ENCODE peak calls at places on chromosomes 12 and 14, in four cellular contexts. I is K562, D is A549, H is HepG2. W is an unnamed sample.

GRCh38 chr14:106877527-106877926 is 1351.1 kb downstream of the TMEM121 start:
- DNase-seq in I (no peak), D (no peak), H (no peak), W (no peak)

GRCh38 chr12:3133410-3133793 is 56.2 kb downstream of the TSPAN9 start:
- DNase-seq in I (no peak), D (no peak), H (no peak), W (no peak)

GRCh38 chr12:95820096-95820703 is 29.6 kb upstream of the NTN4 start:
- DNase-seq in I (peak; percentile 22), D (peak; percentile 75), H (peak; percentile 62), W (no peak)

GRCh38 chr14:95314609-95315008 is 5.1 kb downstream of the CLMN start:
- DNase-seq in I (no peak), D (peak; percentile 43), H (no peak), W (no peak)

GRCh38 chr12:49827351-49828099 is 688 bp downstream of the NCKAP5L start:
- DNase-seq in I (peak; percentile 89), D (peak; percentile 54), H (peak; percentile 71), W (peak; percentile 78)

GRCh38 chr14:82951171-82951570 is 1417.5 kb upstream of the SEL1L start:
- DNase-seq in I (no peak), D (no peak), H (no peak), W (no peak)

GRCh38 chr12:65464930-65465329 is 186.4 kb downstream of the MSRB3 start:
- DNase-seq in I (no peak), D (no peak), H (no peak), W (no peak)

GRCh38 chr14:21068521-21069387 is 1.4 kb upstream of the ARHGEF40 start:
- DNase-seq in I (peak; percentile 62), D (peak; percentile 53), H (peak; percentile 84), W (peak; percentile 62)

GRCh38 chr14:78164226-78164853 is 5.8 kb upstream of the NRXN3 start:
- DNase-seq in I (peak; percentile 44), D (peak; percentile 48), H (peak; percentile 15), W (peak; percentile 83)

GRCh38 chr12:50566066-50566465 is 61.3 kb downstream of the DIP2B start:
- DNase-seq in I (no peak), D (no peak), H (no peak), W (no peak)

GRCh38 chr12:110266980-110267620 is 13.9 kb upstream of the ATP2A2 start:
- DNase-seq in I (peak; percentile 27), D (peak; percentile 83), H (no peak), W (no peak)

GRCh38 chr14:81406863-81407262 is 6.7 kb upstream of the STON2 start:
- DNase-seq in I (no peak), D (no peak), H (peak; percentile 11), W (no peak)

GRCh38 chr14:104036250-104036649 is 49.2 kb upstream of the ASPG start:
- DNase-seq in I (no peak), D (no peak), H (no peak), W (no peak)

GRCh38 chr14:64707661-64708060 is 3.4 kb downstream of the PLEKHG3 start:
- DNase-seq in I (no peak), D (peak; percentile 61), H (peak; percentile 81), W (no peak)

GRCh38 chr12:34604631-34605509 is 582.6 kb downstream of the ALG10 start:
- DNase-seq in I (peak; percentile 1), D (no peak), H (no peak), W (no peak)

GRCh38 chr12:6367969-6368892 is 7.1 kb downstream of the SCNN1A start:
- DNase-seq in I (no peak), D (peak; percentile 67), H (no peak), W (no peak)

GRCh38 chr12:64273527-64274403 is 51.7 kb upstream of the KICS2 start:
- DNase-seq in I (no peak), D (peak; percentile 51), H (peak; percentile 6), W (peak; percentile 60)

GRCh38 chr12:57886590-57887363 is 40.2 kb upstream of the CTDSP2 start:
- DNase-seq in I (no peak), D (no peak), H (no peak), W (no peak)

GRCh38 chr14:60532442-60532841 is 23.5 kb downstream of the SIX6 start:
- DNase-seq in I (no peak), D (no peak), H (no peak), W (no peak)

GRCh38 chr12:102435827-102436436 is 44.4 kb downstream of the IGF1 start:
- DNase-seq in I (no peak), D (no peak), H (no peak), W (no peak)

GRCh38 chr12:101018540-101018939 is 191.5 kb downstream of the SLC5A8 start:
- DNase-seq in I (no peak), D (peak; percentile 46), H (peak; percentile 44), W (no peak)

GRCh38 chr12:104505095-104505819 is 48.5 kb downstream of the CHST11 start:
- DNase-seq in I (no peak), D (no peak), H (no peak), W (no peak)

DNA sequence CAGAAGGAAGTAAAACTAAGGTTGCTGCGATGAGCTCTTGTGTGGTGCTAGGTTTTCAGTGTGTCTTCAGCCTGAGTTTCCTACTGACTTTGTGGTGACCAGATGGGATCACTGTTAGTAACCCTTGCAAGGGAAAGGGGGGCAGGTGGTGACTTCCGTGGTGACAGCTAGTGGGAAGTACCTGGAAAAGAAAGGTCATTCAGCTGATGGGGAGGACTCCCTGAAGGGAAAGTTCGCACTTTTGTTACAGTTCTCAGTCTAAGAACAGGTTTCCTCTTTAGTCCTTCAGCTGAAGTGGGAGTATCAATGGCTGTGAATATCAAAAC is 2.1 kb downstream of the ATP6V0A2 start:
- DNase-seq in I (no peak), D (no peak), H (no peak), W (no peak)
- TF ChIP-seq HMGXB4 in I (no peak), D (no peak), H (no peak), W (no peak)

DNA sequence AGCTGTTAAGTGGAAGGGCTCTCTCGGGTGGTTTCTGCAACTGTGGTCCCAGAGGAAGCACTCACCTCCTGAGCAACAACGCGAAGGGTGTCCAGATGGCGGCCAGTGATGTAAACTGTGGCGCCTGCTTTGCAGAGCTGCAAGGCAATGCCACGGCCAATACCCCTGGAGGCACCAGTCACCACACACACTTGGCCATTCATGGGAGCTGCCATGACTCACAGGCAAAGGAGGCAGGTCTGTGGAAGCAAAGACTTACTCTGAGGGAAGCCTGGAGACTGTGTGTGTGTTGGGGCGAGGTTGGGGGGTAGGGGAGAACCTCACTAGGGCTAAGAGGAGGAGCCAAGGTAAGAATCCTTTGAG is 707 bp downstream of the DHRS1 start:
- DNase-seq in I (peak; percentile 33), D (peak; percentile 42), H (peak; percentile 82), W (no peak)
- TF ChIP-seq HMGXB4 in I (no peak), D (no peak), H (no peak), W (no peak)

GRCh38 chr14:105128059-105128458 is 40.5 kb downstream of the JAG2 start:
- DNase-seq in I (no peak), D (no peak), H (no peak), W (no peak)
- TF ChIP-seq HMGXB4 in I (no peak), D (no peak), H (no peak), W (no peak)

GRCh38 chr12:122845865-122846621 is 10.8 kb downstream of the HIP1R start:
- DNase-seq in I (no peak), D (no peak), H (no peak), W (no peak)
- TF ChIP-seq HMGXB4 in I (no peak), D (no peak), H (no peak), W (no peak)

GRCh38 chr14:91897121-91897701 is 29.9 kb upstream of the TC2N start:
- DNase-seq in I (no peak), D (peak; percentile 56), H (no peak), W (no peak)
- TF ChIP-seq HMGXB4 in I (no peak), D (no peak), H (no peak), W (no peak)

DNA sequence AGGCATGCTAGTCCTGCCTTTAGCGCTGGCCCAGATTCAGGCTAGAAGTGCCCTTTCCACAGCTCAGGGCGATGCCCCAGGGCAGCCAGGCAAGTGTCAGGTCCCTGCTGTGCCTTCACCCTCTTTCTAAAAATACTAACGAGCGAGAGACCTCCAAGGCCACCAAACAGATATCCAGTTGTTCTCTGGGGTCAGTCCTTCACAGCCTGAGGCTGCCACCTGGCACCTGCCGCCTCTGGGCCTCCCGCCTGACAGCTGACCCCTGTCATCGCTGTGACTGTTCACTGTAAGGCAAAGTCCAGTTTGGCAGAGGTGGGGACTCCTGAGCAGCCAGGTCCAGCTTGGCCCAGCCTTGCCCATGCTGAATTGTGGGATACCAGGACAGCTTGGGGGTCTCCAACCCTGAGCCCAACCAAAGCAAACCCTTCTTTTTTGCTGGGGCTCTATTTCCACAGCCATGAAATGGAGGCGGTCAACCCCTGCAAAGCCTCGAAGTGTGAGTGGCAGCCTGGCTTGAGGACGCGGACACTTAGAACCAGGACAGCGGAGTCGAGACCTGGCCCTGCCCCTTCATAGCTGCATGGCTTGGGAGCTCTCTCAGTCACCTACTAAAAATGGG is 79.9 kb downstream of the NINJ2 start:
- DNase-seq in I (no peak), D (no peak), H (peak; percentile 84), W (no peak)
- TF ChIP-seq HMGXB4 in I (no peak), D (no peak), H (no peak), W (no peak)

DNA sequence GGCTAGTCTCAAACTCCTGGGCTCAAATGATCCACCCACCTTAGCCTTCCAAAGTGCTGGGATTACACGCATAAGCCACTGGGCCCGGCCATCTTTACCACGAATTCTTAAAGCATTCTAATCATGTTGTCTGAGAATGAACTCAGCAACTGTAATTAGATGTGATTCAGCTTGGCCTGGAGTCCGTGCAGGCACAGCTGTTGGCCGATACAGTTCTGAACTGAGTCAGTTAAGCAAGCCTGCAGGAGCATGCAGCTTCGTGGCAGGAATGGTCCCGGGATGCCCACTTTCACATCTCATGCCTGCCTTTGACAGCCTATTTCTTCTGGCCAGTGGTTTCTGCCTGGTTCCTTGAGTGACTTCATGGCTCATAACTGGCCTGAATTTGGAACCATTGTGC is 194.1 kb downstream of the ANO6 start:
- DNase-seq in I (no peak), D (no peak), H (no peak), W (no peak)
- TF ChIP-seq HMGXB4 in I (no peak), D (no peak), H (no peak), W (no peak)

GRCh38 chr14:92652413-92653151 is 95.8 kb downstream of the LGMN start:
- DNase-seq in I (no peak), D (no peak), H (no peak), W (no peak)

GRCh38 chr14:92649934-92650545 is 98.4 kb downstream of the LGMN start:
- DNase-seq in I (no peak), D (no peak), H (no peak), W (no peak)

GRCh38 chr14:92650581-92651105 is 97.8 kb downstream of the LGMN start:
- DNase-seq in I (no peak), D (no peak), H (no peak), W (no peak)

GRCh38 chr14:92651793-92652382 is 96.5 kb downstream of the LGMN start:
- DNase-seq in I (no peak), D (no peak), H (no peak), W (no peak)

DNA sequence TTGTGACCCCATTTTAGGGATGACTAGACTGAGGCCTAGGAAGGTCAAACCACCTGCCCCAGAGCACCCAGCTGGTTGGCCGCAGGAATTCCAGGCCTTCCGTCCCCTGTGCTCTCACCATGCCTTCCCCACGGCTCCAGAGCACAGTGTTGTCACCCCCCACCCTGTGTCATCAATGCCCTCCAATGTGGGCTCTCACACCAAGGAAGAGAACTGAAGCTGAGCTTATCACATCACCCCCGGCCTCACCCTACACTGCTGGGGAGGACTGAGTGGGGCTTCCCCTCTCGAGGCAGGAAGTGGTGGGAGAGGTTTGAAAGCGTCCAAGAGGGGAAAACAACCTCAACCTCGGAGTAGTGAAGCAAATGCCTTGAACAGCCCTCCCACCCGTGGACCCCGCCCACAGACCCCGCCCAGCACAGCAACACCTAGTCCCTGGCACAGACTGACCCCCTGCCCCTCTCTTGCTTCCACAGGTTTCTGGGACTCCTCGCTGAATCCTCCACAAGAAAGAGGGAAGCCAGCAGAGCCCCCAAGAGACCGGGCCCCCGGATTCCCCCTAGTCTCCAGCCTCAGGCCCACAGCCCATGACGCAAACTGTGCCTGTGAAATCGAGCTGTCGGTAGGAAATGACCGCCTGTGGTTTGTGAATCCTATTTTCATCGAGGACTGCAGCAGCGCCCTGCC is 97.2 kb downstream of the LGMN start:
- DNase-seq in I (no peak), D (no peak), H (no peak), W (no peak)
- TF ChIP-seq HMGXB4 in I (no peak), D (no peak), H (no peak), W (no peak)

W was measured in WTC11.